ENCODE peak calls at places on chromosomes 7 and 10, in four cellular contexts. O, X, R and Y are unnamed samples.

GRCh38 chr7:30914611-30915601 is 3.3 kb downstream of the AQP1 start:
- DNase-seq in O (no peak), X (no peak), R (peak), Y (no peak)

GRCh38 chr7:4245866-4246470 is 436.1 kb upstream of the FOXK1 start:
- DNase-seq in O (no peak), X (no peak), R (peak), Y (no peak)

GRCh38 chr10:87547734-87548311 is 43.1 kb downstream of the MINPP1 start:
- DNase-seq in O (no peak), X (no peak), R (peak), Y (no peak)

GRCh38 chr10:47087667-47088066 is 176.4 kb downstream of the PTPN20 start:
- DNase-seq in O (no peak), X (no peak), R (no peak), Y (no peak)

GRCh38 chr10:71246591-71247143 is 34.3 kb downstream of the UNC5B start:
- DNase-seq in O (no peak), X (no peak), R (no peak), Y (no peak)

GRCh38 chr10:128263891-128264688 is 137.9 kb upstream of the MKI67 start:
- DNase-seq in O (peak), X (no peak), R (peak), Y (no peak)

GRCh38 chr10:6738464-6738824 is 158.4 kb upstream of the PRKCQ start:
- DNase-seq in O (no peak), X (no peak), R (no peak), Y (no peak)

GRCh38 chr7:11193131-11193867 is 219.6 kb downstream of the PHF14 start:
- DNase-seq in O (no peak), X (no peak), R (peak), Y (no peak)

GRCh38 chr10:62541811-62542210 is 167.6 kb downstream of the ZNF365 start:
- DNase-seq in O (no peak), X (no peak), R (no peak), Y (no peak)

GRCh38 chr7:116988363-116988989 is 35.2 kb downstream of the ST7 start:
- DNase-seq in O (no peak), X (no peak), R (no peak), Y (no peak)

GRCh38 chr10:17905491-17905890 is 46.2 kb upstream of the SLC39A12 start:
- DNase-seq in O (no peak), X (no peak), R (no peak), Y (no peak)

GRCh38 chr7:70636169-70636568 is 495.8 kb upstream of the GALNT17 start:
- DNase-seq in O (no peak), X (no peak), R (no peak), Y (no peak)

GRCh38 chr7:8389898-8390642 is 43.3 kb upstream of the NXPH1 start:
- DNase-seq in O (no peak), X (no peak), R (peak), Y (no peak)

GRCh38 chr7:90229728-90230127 is 15.2 kb upstream of the CFAP69 start:
- DNase-seq in O (no peak), X (no peak), R (no peak), Y (no peak)

GRCh38 chr7:78020131-78020873 is 221.7 kb downstream of the PHTF2 start:
- DNase-seq in O (no peak), X (no peak), R (peak), Y (no peak)

GRCh38 chr10:416091-416515 is 273.4 kb downstream of the DIP2C start:
- DNase-seq in O (no peak), X (no peak), R (no peak), Y (no peak)